ENCODE peak calls at places on chromosomes 11 and 22, in seven cellular contexts. I is GM12878, K is HCT116, H is H1, L is HepG2, U is K562, M is SK-N-SH. Z is an unnamed sample.

GRCh38 chr11:33952805-33953204 is 60.9 kb upstream of the LMO2 start:
- DNase-seq in I (no peak), K (no peak), H (no peak), L (no peak), U (peak), M (no peak), Z (no peak)

GRCh38 chr11:2549876-2550605 is 105.2 kb downstream of the KCNQ1 start:
- DNase-seq in I (no peak), K (no peak), H (no peak), L (no peak), U (no peak), M (no peak), Z (no peak)

GRCh38 chr11:79200398-79201070 is 240.3 kb downstream of the TENM4 start:
- DNase-seq in I (no peak), K (no peak), H (no peak), L (no peak), U (no peak), M (no peak), Z (no peak)

GRCh38 chr11:110086892-110087309 is 6.3 kb upstream of the ZC3H12C start:
- DNase-seq in I (no peak), K (no peak), H (no peak), L (no peak), U (no peak), M (no peak), Z (no peak)

GRCh38 chr11:87331273-87331672 is 293.5 kb downstream of the TMEM135 start:
- DNase-seq in I (no peak), K (no peak), H (no peak), L (no peak), U (no peak), M (no peak), Z (no peak)

GRCh38 chr11:68377389-68377795 is 65.0 kb downstream of the LRP5 start:
- DNase-seq in I (no peak), K (no peak), H (no peak), L (no peak), U (no peak), M (peak), Z (no peak)

GRCh38 chr11:124961972-124962609 is 8.1 kb downstream of the CCDC15 start:
- DNase-seq in I (peak), K (peak), H (no peak), L (peak), U (peak), M (peak), Z (peak)

GRCh38 chr11:15157181-15157580 is 42.5 kb downstream of the INSC start:
- DNase-seq in I (no peak), K (no peak), H (no peak), L (no peak), U (no peak), M (no peak), Z (no peak)

GRCh38 chr11:88886796-88887195 is 179.0 kb downstream of the GRM5 start:
- DNase-seq in I (peak), K (peak), H (peak), L (peak), U (peak), M (peak), Z (peak)

GRCh38 chr22:46070215-46070721 is 80.1 kb upstream of the PPARA start:
- DNase-seq in I (no peak), K (no peak), H (peak), L (peak), U (no peak), M (no peak), Z (no peak)

GRCh38 chr11:116603783-116604323 is 168.9 kb downstream of the BUD13 start:
- DNase-seq in I (no peak), K (no peak), H (no peak), L (no peak), U (no peak), M (no peak), Z (no peak)

GRCh38 chr22:26552466-26552865 is 37.5 kb downstream of the TPST2 start:
- DNase-seq in I (no peak), K (no peak), H (no peak), L (no peak), U (no peak), M (no peak), Z (no peak)

GRCh38 chr11:19216709-19217374 is 15.1 kb upstream of the CSRP3 start:
- DNase-seq in I (no peak), K (no peak), H (no peak), L (no peak), U (no peak), M (no peak), Z (no peak)

GRCh38 chr22:49203091-49203862 is 624.4 kb downstream of the BRD1 start:
- DNase-seq in I (no peak), K (no peak), H (peak), L (no peak), U (no peak), M (peak), Z (no peak)

GRCh38 chr11:77067776-77068460 is 1.1 kb downstream of the CAPN5 start:
- DNase-seq in I (no peak), K (no peak), H (no peak), L (no peak), U (no peak), M (no peak), Z (no peak)

GRCh38 chr11:65571940-65572339 is 398 bp upstream of the FAM89B start:
- DNase-seq in I (no peak), K (no peak), H (no peak), L (no peak), U (no peak), M (no peak), Z (no peak)

GRCh38 chr11:13963169-13963948 is 836 bp downstream of the SPON1 start:
- DNase-seq in I (no peak), K (no peak), H (no peak), L (no peak), U (no peak), M (peak), Z (no peak)
- H3K27ac ChIP-seq in I (no peak), K (no peak), H (no peak), L (no peak), U (no peak), M (no peak), Z (no peak)

GRCh38 chr22:19260194-19260593 is 31.3 kb downstream of the CLTCL1 start:
- DNase-seq in I (no peak), K (no peak), H (no peak), L (no peak), U (no peak), M (no peak), Z (no peak)
- H3K4me3 ChIP-seq in I (no peak), K (no peak), H (no peak), L (no peak), U (no peak), M (no peak), Z (no peak)

GRCh38 chr22:17629646-17630045 is 1.1 kb upstream of the ATP6V1E1 start:
- DNase-seq in I (no peak), K (no peak), H (no peak), L (no peak), U (no peak), M (no peak), Z (no peak)

GRCh38 chr22:17629167-17629489 is 579 bp upstream of the ATP6V1E1 start:
- DNase-seq in I (no peak), K (no peak), H (no peak), L (no peak), U (no peak), M (no peak), Z (no peak)

GRCh38 chr22:17631076-17631565 is 2.6 kb upstream of the ATP6V1E1 start:
- DNase-seq in I (no peak), K (no peak), H (no peak), L (no peak), U (no peak), M (no peak), Z (no peak)

GRCh38 chr22:17628304-17629166 is at the start of gene ATP6V1E1:
- DNase-seq in I (peak), K (peak), H (peak), L (peak), U (peak), M (peak), Z (peak)

GRCh38 chr22:17627961-17628303 is 617 bp downstream of the ATP6V1E1 start:
- DNase-seq in I (no peak), K (no peak), H (no peak), L (no peak), U (no peak), M (no peak), Z (no peak)
- TF ChIP-seq SIN3A in I (no peak), K (no peak), H (no peak), L (no peak), U (no peak), M (no peak), Z (no peak)

GRCh38 chr11:64303109-64304031 is 2.0 kb upstream of the ESRRA start:
- DNase-seq in I (no peak), K (no peak), H (no peak), L (no peak), U (no peak), M (no peak), Z (no peak)
- H3K27ac ChIP-seq in I (peak), K (peak), H (no peak), L (no peak), U (peak), M (peak), Z (peak)

DNA sequence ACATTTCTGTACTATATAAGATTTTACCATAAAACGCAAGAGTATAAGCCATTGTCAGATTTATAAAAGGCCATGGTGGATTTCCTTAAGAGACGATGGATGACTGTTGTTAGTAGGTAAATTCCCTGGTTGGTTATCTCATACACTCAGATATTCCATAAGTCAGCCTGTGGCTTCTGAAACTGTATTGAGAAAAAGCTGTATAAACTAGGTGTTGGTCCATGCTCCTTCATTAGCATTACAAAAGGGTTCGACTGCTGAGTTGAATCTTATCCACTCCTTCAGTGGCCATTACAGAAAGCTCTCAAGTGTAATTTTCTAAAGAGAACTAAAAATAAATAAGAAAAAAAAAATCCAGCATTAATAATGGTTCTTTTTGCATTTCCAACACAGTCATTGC is 5.3 kb downstream of the GRAP2 start:
- DNase-seq in I (no peak), K (no peak), H (no peak), L (no peak), U (no peak), M (no peak), Z (no peak)
- H3K4me3 ChIP-seq in I (peak), K (no peak), H (no peak), L (no peak), U (no peak), M (no peak), Z (no peak)

GRCh38 chr22:37280718-37281117 is 1.6 kb upstream of the CYTH4 start:
- DNase-seq in I (no peak), K (no peak), H (no peak), L (no peak), U (no peak), M (no peak), Z (no peak)
- TF ChIP-seq SIN3A in I (no peak), K (no peak), H (no peak), L (no peak), U (no peak), M (no peak), Z (no peak)

DNA sequence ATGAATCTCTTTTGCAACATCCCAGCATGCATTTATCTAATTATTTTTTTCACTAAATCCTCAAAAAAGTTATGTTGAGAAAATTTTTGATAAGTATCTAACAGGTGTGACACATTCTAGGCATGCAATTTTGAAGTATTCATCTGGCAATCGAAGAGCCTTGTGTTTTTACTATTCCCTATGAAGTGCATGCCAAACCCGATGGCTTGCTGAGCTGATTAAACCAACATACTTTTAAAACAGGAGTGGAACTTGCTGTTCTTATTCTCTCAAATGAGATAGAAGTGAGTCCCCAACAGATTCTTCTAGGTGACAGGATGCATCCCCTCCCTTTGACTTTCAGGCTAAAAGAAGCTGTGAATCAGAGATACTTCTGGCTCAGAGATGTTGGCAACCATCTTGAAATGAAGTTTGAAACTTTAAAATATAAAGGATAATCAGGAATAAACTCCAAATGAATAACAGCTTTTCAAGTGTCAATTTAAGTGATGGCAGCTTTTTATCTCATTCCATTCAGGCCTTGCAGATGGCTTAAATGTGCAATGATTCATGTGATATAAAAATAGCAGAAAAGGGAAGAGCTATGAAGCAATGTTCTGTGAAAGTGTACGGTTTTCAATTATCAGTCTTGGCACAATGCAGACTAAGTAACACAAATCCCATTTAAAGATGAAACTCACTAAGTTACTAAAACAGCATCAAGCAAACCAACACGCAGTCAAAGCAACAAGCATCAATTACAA is 67.7 kb downstream of the APOL5 start:
- DNase-seq in I (no peak), K (no peak), H (no peak), L (no peak), U (no peak), M (no peak), Z (no peak)
- H3K27ac ChIP-seq in I (no peak), K (no peak), H (no peak), L (no peak), U (no peak), M (peak), Z (no peak)

GRCh38 chr11:64078905-64079304 is 43.2 kb downstream of the FLRT1 start:
- DNase-seq in I (no peak), K (no peak), H (no peak), L (no peak), U (no peak), M (no peak), Z (no peak)
- H3K4me3 ChIP-seq in I (no peak), K (no peak), H (no peak), L (no peak), U (no peak), M (no peak), Z (no peak)

GRCh38 chr11:67287355-67288197 is 1.5 kb upstream of the ANKRD13D start:
- DNase-seq in I (no peak), K (no peak), H (no peak), L (no peak), U (no peak), M (no peak), Z (no peak)
- TF ChIP-seq SIN3A in I (no peak), K (no peak), H (no peak), L (no peak), U (no peak), M (no peak), Z (no peak)

Z was measured in Panc1.